ENCODE peak calls at places on chromosomes 13 and 19, in nine cellular contexts. M, G, R, K, W, D, Q, L and I are unnamed samples.
A peak's percentile ranks its signal among the peaks of the same experiment; 100 is the strongest.

GRCh38 chr19:11814707-11815050 is 606 bp downstream of the ZNF440 start:
- DNase-seq in W (no peak), R (no peak), G (no peak), D (no peak), M (peak; percentile 23), K (no peak), L (peak; percentile 30), Q (no peak), I (no peak)

GRCh38 chr19:55373318-55373992 is 3.2 kb upstream of the TMEM190 start:
- DNase-seq in R (no peak), K (no peak), D (no peak), M (peak; percentile 34), W (no peak), L (no peak), Q (no peak), G (no peak), I (no peak)

GRCh38 chr13:73025212-73026012 is 33.4 kb upstream of the KLF5 start:
- DNase-seq in D (no peak), W (no peak), G (no peak), K (no peak), R (no peak), Q (no peak), M (peak; percentile 11), L (peak; percentile 6), I (no peak)

GRCh38 chr13:85080726-85081125 is 718.5 kb downstream of the SLITRK6 start:
- DNase-seq in D (no peak), R (no peak), M (no peak), Q (no peak), W (no peak), K (no peak), L (no peak), G (no peak), I (no peak)

GRCh38 chr19:51681286-51681956 is 11.7 kb upstream of the SPACA6 start:
- DNase-seq in Q (no peak), G (no peak), M (no peak), W (no peak), R (no peak), L (no peak), D (no peak), K (no peak), I (no peak)

GRCh38 chr19:11578342-11579142 is 1.1 kb upstream of the ACP5 start:
- DNase-seq in W (no peak), D (no peak), L (no peak), K (peak; percentile 81), G (peak; percentile 92), R (peak; percentile 10), M (no peak), Q (no peak), I (peak; percentile 53)

GRCh38 chr19:17001603-17002183 is 24.9 kb downstream of the CPAMD8 start:
- DNase-seq in K (no peak), D (peak; percentile 59), G (no peak), R (peak; percentile 80), M (no peak), Q (no peak), W (peak; percentile 25), L (no peak), I (no peak)

GRCh38 chr13:111505175-111505777 is 184.8 kb downstream of the TEX29 start:
- DNase-seq in W (no peak), Q (no peak), K (no peak), L (no peak), R (no peak), D (no peak), G (no peak), M (no peak), I (no peak)

GRCh38 chr19:48595171-48595570 is 11.4 kb upstream of the SPACA4 start:
- DNase-seq in K (no peak), Q (no peak), L (no peak), G (no peak), R (no peak), D (no peak), W (no peak), M (no peak), I (no peak)

GRCh38 chr19:29963576-29963975 is 21.5 kb downstream of the URI1 start:
- DNase-seq in R (no peak), L (no peak), Q (no peak), M (no peak), K (no peak), G (no peak), D (no peak), W (no peak), I (no peak)

GRCh38 chr13:37648604-37649003 is 50.0 kb upstream of the POSTN start:
- DNase-seq in D (no peak), K (no peak), R (no peak), Q (no peak), G (no peak), L (peak; percentile 56), W (no peak), M (peak; percentile 50), I (no peak)